ENCODE peak calls at places on chromosome 11, in ten cellular contexts. H, E, S, L, R, Q, M, O, K and G are unnamed samples.

GRCh38 chr11:65224939-65225283 is 36.9 kb upstream of the POLA2 start:
- DNase-seq in H (no peak), E (peak), S (peak), L (peak), R (no peak), Q (peak), M (peak), O (peak), K (peak), G (no peak)

GRCh38 chr11:111384494-111384893 is 5.4 kb upstream of the POU2AF1 start:
- DNase-seq in H (no peak), E (no peak), S (no peak), L (no peak), R (no peak), Q (peak), M (no peak), O (no peak), K (no peak), G (no peak)

GRCh38 chr11:78299000-78299712 is 110.4 kb downstream of the USP35 start:
- DNase-seq in H (no peak), E (no peak), S (no peak), L (no peak), R (no peak), Q (no peak), M (no peak), O (no peak), K (no peak), G (no peak)

GRCh38 chr11:115665958-115666357 is 161.7 kb upstream of the CADM1 start:
- DNase-seq in H (no peak), E (no peak), S (no peak), L (no peak), R (no peak), Q (no peak), M (no peak), O (no peak), K (no peak), G (no peak)

GRCh38 chr11:15929371-15929801 is 427.0 kb downstream of the SOX6 start:
- DNase-seq in H (no peak), E (no peak), S (no peak), L (peak), R (no peak), Q (no peak), M (no peak), O (no peak), K (no peak), G (peak)

GRCh38 chr11:70661763-70662501 is 263.6 kb downstream of the CTTN start:
- DNase-seq in H (peak), E (peak), S (no peak), L (peak), R (peak), Q (no peak), M (peak), O (no peak), K (no peak), G (no peak)

GRCh38 chr11:115787302-115787701 is 283.1 kb upstream of the CADM1 start:
- DNase-seq in H (no peak), E (no peak), S (no peak), L (no peak), R (no peak), Q (no peak), M (no peak), O (no peak), K (no peak), G (no peak)

GRCh38 chr11:36391062-36391461 is 95.0 kb downstream of the PRR5L start:
- DNase-seq in H (no peak), E (no peak), S (no peak), L (no peak), R (no peak), Q (no peak), M (no peak), O (no peak), K (no peak), G (no peak)

GRCh38 chr11:36091256-36091811 is 147.5 kb downstream of the LDLRAD3 start:
- DNase-seq in H (no peak), E (peak), S (no peak), L (peak), R (no peak), Q (no peak), M (no peak), O (peak), K (no peak), G (no peak)

GRCh38 chr11:114960117-114960516 is 281.8 kb downstream of the NXPE2 start:
- DNase-seq in H (no peak), E (no peak), S (no peak), L (no peak), R (no peak), Q (no peak), M (no peak), O (no peak), K (no peak), G (no peak)

GRCh38 chr11:46427364-46427763 is 35.8 kb upstream of the CHRM4 start:
- DNase-seq in H (no peak), E (no peak), S (no peak), L (no peak), R (peak), Q (peak), M (no peak), O (no peak), K (no peak), G (no peak)

GRCh38 chr11:61910473-61911123 is 6.8 kb downstream of the RAB3IL1 start:
- DNase-seq in H (no peak), E (no peak), S (peak), L (peak), R (no peak), Q (no peak), M (no peak), O (no peak), K (no peak), G (no peak)

GRCh38 chr11:76626921-76627391 is 43.6 kb downstream of the LRRC32 start:
- DNase-seq in H (no peak), E (peak), S (no peak), L (peak), R (no peak), Q (no peak), M (peak), O (no peak), K (peak), G (peak)

GRCh38 chr11:104003491-104003890 is 32.9 kb upstream of the DDI1 start:
- DNase-seq in H (no peak), E (peak), S (no peak), L (no peak), R (no peak), Q (no peak), M (peak), O (peak), K (no peak), G (no peak)

GRCh38 chr11:18527512-18527911 is 770 bp upstream of the TSG101 start:
- DNase-seq in H (no peak), E (peak), S (no peak), L (no peak), R (no peak), Q (peak), M (peak), O (peak), K (no peak), G (no peak)

GRCh38 chr11:2771758-2772466 is 72.1 kb upstream of the KCNQ1OT1 start:
- DNase-seq in H (no peak), E (no peak), S (peak), L (peak), R (peak), Q (no peak), M (no peak), O (no peak), K (peak), G (peak)

GRCh38 chr11:12723410-12724297 is 49.4 kb downstream of the TEAD1 start:
- DNase-seq in H (no peak), E (peak), S (no peak), L (no peak), R (no peak), Q (peak), M (no peak), O (peak), K (no peak), G (no peak)

GRCh38 chr11:68831124-68831523 is 10.6 kb downstream of the CPT1A start:
- DNase-seq in H (no peak), E (no peak), S (no peak), L (no peak), R (no peak), Q (no peak), M (no peak), O (no peak), K (no peak), G (no peak)

GRCh38 chr11:96124155-96124554 is 200.2 kb upstream of the MTMR2 start:
- DNase-seq in H (no peak), E (no peak), S (no peak), L (no peak), R (no peak), Q (peak), M (no peak), O (no peak), K (no peak), G (no peak)

GRCh38 chr11:67211656-67212436 is 54.4 kb upstream of the GRK2 start:
- DNase-seq in H (no peak), E (no peak), S (no peak), L (no peak), R (no peak), Q (no peak), M (no peak), O (no peak), K (no peak), G (no peak)

GRCh38 chr11:64900263-64900678 is 16.7 kb downstream of the ATG2A start:
- DNase-seq in H (no peak), E (peak), S (no peak), L (no peak), R (no peak), Q (peak), M (no peak), O (no peak), K (no peak), G (no peak)

GRCh38 chr11:8867035-8867434 is 44.0 kb upstream of the AKIP1 start:
- DNase-seq in H (no peak), E (no peak), S (no peak), L (no peak), R (no peak), Q (peak), M (peak), O (peak), K (no peak), G (no peak)

GRCh38 chr11:86152006-86152862 is 83.3 kb upstream of the PICALM start:
- DNase-seq in H (no peak), E (peak), S (no peak), L (no peak), R (no peak), Q (peak), M (peak), O (peak), K (no peak), G (no peak)

GRCh38 chr11:17476317-17477083 is at the start of gene ABCC8:
- DNase-seq in H (peak), E (no peak), S (no peak), L (peak), R (peak), Q (no peak), M (no peak), O (no peak), K (no peak), G (no peak)

GRCh38 chr11:76283190-76283589 is 76.9 kb upstream of the WNT11 start:
- DNase-seq in H (no peak), E (no peak), S (no peak), L (peak), R (no peak), Q (no peak), M (no peak), O (no peak), K (no peak), G (no peak)

DNA sequence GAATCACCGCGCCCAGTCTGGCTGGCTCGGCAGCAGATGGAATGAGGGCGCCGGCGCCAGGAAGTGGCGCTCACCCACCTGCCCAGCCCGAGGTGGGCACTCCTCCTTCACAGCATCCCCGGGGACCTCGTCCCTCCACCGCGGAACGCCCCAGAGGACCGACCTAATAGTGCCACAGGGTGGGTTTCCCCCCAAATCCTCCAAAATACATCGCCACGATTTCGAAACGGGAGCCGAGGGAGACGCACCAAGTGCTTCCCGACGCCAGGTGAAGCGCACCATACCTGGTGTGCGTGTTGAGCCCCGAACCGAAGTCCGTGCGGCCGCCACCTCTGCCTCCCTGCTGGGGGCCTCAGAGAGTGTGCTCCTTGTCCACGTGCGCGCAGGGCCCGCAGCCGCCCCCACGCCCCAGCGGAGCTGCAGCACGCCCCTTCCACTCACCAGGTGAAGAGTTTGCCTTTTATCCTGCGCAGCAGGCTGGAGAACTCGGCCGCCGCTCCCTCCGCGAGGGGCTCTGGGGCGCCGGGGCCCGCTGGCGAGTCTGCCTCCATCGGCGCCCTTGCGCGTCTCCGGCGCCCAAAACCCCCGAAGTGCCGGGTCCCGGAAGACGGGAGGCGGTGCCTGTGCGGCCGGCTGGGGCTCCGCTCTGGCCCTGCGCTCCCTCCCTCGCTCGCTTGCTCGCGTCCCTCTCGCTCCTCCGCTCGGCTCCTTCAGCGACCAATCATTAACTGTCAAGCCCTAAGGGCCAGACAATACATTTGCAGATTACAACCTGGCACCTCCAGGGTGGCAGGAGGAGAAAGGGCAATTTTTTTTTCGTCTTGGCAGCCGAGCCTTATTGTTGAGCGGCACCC is at the start of gene SLC35F2:
- DNase-seq in H (peak), E (peak), S (peak), L (peak), R (peak), Q (peak), M (peak), O (peak), K (no peak), G (peak)
- TF ChIP-seq CTCF in H (no peak), E (no peak), S (no peak), L (no peak), R (no peak), Q (no peak), M (no peak), O (no peak), K (no peak), G (no peak)

GRCh38 chr11:20873054-20873453 is 203.7 kb downstream of the NELL1 start:
- DNase-seq in H (peak), E (no peak), S (no peak), L (peak), R (peak), Q (peak), M (no peak), O (no peak), K (no peak), G (no peak)
- TF ChIP-seq CTCF in H (peak), E (no peak), S (peak), L (peak), R (peak), Q (no peak), M (no peak), O (no peak), K (no peak), G (peak)

DNA sequence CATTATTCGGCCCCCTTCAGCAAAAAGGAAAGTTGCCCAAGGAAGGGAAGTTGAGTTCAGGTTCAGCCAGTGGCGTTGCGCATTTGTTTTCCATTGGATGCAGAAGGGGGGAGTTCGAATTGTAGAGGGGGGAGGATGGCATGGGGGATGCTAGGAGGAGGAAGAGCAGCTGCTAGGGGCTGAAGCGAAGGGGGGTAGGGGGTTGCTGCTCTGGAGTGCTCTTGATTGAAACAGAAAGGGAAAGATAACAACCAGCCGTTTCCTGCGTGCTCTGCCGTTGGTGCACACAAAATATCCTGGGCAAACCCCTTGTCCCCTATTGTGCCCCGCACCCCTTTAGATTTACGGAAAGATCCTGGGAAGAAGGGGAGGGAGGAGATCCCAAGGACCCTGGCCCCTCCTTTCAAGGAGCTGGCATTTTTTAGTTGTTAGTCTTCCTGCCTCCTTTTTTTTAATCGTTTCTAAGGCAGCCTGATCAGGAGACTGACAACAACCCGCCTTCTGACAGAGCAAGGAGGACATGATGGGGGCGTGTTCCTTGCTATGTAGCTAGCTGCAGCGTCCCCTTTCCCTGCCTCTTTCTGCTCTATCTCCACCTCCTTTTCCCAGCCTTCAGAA is 2.1 kb downstream of the KMT2A start:
- DNase-seq in H (peak), E (peak), S (no peak), L (peak), R (peak), Q (peak), M (peak), O (peak), K (no peak), G (no peak)
- TF ChIP-seq CTCF in H (no peak), E (no peak), S (no peak), L (no peak), R (no peak), Q (peak), M (no peak), O (no peak), K (no peak), G (no peak)

GRCh38 chr11:10387209-10388083 is 67.6 kb upstream of the AMPD3 start:
- DNase-seq in H (no peak), E (peak), S (no peak), L (no peak), R (no peak), Q (no peak), M (peak), O (peak), K (peak), G (peak)
- TF ChIP-seq CTCF in H (no peak), E (no peak), S (no peak), L (no peak), R (no peak), Q (no peak), M (peak), O (peak), K (no peak), G (no peak)

GRCh38 chr11:121067026-121067425 is 34.0 kb upstream of the TECTA start:
- DNase-seq in H (no peak), E (no peak), S (no peak), L (no peak), R (no peak), Q (no peak), M (no peak), O (no peak), K (no peak), G (no peak)

GRCh38 chr11:121067453-121067852 is 33.6 kb upstream of the TECTA start:
- DNase-seq in H (no peak), E (peak), S (no peak), L (no peak), R (no peak), Q (no peak), M (no peak), O (no peak), K (no peak), G (no peak)

GRCh38 chr11:121066623-121067022 is 34.4 kb upstream of the TECTA start:
- DNase-seq in H (no peak), E (no peak), S (no peak), L (no peak), R (no peak), Q (no peak), M (no peak), O (no peak), K (no peak), G (no peak)

GRCh38 chr11:121059605-121060004 is 35.7 kb downstream of the TBCEL start:
- DNase-seq in H (no peak), E (no peak), S (no peak), L (no peak), R (no peak), Q (no peak), M (no peak), O (no peak), K (no peak), G (no peak)

GRCh38 chr11:121063728-121064127 is 37.3 kb upstream of the TECTA start:
- DNase-seq in H (no peak), E (no peak), S (no peak), L (peak), R (no peak), Q (peak), M (no peak), O (no peak), K (no peak), G (no peak)
- TF ChIP-seq CTCF in H (peak), E (peak), S (peak), L (peak), R (peak), Q (peak), M (peak), O (peak), K (peak), G (peak)